ENCODE peak calls at places on chromosomes 7 and 10, in five cellular contexts. One of them, this sample, is unnamed.

GRCh38 chr7:76356823-76357222 is 2.0 kb downstream of the YWHAG start:
- DNase-seq in mammary epithelial cell: peak; percentile 67
- DNase-seq in foreskin melanocyte: no peak
- DNase-seq in anterior cingulate cortex: no peak
- DNase-seq in NCI-H524 treated with DMSO at 0.1 percent for 48 hours: no peak
- DNase-seq in this sample: peak; percentile 82

GRCh38 chr7:70634610-70635068 is 497.3 kb upstream of the GALNT17 start:
- DNase-seq in mammary epithelial cell: no peak
- DNase-seq in foreskin melanocyte: no peak
- DNase-seq in anterior cingulate cortex: no peak
- DNase-seq in NCI-H524 treated with DMSO at 0.1 percent for 48 hours: no peak
- DNase-seq in this sample: peak; percentile 19

GRCh38 chr7:151426906-151427704 is 12.8 kb downstream of the CRYGN start:
- DNase-seq in mammary epithelial cell: no peak
- DNase-seq in foreskin melanocyte: no peak
- DNase-seq in anterior cingulate cortex: no peak
- DNase-seq in NCI-H524 treated with DMSO at 0.1 percent for 48 hours: no peak
- DNase-seq in this sample: no peak

GRCh38 chr10:74282151-74282852 is 131.3 kb downstream of the ADK start:
- DNase-seq in mammary epithelial cell: no peak
- DNase-seq in foreskin melanocyte: peak; percentile 64
- DNase-seq in anterior cingulate cortex: no peak
- DNase-seq in NCI-H524 treated with DMSO at 0.1 percent for 48 hours: no peak
- DNase-seq in this sample: peak; percentile 48

GRCh38 chr10:21534611-21535493 is 820 bp downstream of the MLLT10 start:
- DNase-seq in mammary epithelial cell: peak; percentile 46
- DNase-seq in foreskin melanocyte: peak; percentile 29
- DNase-seq in anterior cingulate cortex: no peak
- DNase-seq in NCI-H524 treated with DMSO at 0.1 percent for 48 hours: no peak
- DNase-seq in this sample: peak; percentile 70

GRCh38 chr10:68997216-68997615 is 8.6 kb downstream of the KIFBP start:
- DNase-seq in mammary epithelial cell: no peak
- DNase-seq in foreskin melanocyte: no peak
- DNase-seq in anterior cingulate cortex: no peak
- DNase-seq in NCI-H524 treated with DMSO at 0.1 percent for 48 hours: no peak
- DNase-seq in this sample: no peak

GRCh38 chr10:60048146-60048545 is 141.8 kb upstream of the CCDC6 start:
- DNase-seq in mammary epithelial cell: peak; percentile 18
- DNase-seq in foreskin melanocyte: no peak
- DNase-seq in anterior cingulate cortex: no peak
- DNase-seq in NCI-H524 treated with DMSO at 0.1 percent for 48 hours: no peak
- DNase-seq in this sample: peak; percentile 52

GRCh38 chr7:128891110-128891941 is 19.2 kb downstream of the KCP start:
- DNase-seq in mammary epithelial cell: no peak
- DNase-seq in foreskin melanocyte: no peak
- DNase-seq in anterior cingulate cortex: no peak
- DNase-seq in NCI-H524 treated with DMSO at 0.1 percent for 48 hours: no peak
- DNase-seq in this sample: peak; percentile 47

GRCh38 chr7:13308423-13308822 is 621.0 kb downstream of the ARL4A start:
- DNase-seq in mammary epithelial cell: no peak
- DNase-seq in foreskin melanocyte: no peak
- DNase-seq in anterior cingulate cortex: no peak
- DNase-seq in NCI-H524 treated with DMSO at 0.1 percent for 48 hours: no peak
- DNase-seq in this sample: no peak

GRCh38 chr10:118042336-118042735 is 4.4 kb downstream of the RAB11FIP2 start:
- DNase-seq in mammary epithelial cell: no peak
- DNase-seq in foreskin melanocyte: peak; percentile 37
- DNase-seq in anterior cingulate cortex: no peak
- DNase-seq in NCI-H524 treated with DMSO at 0.1 percent for 48 hours: no peak
- DNase-seq in this sample: no peak

GRCh38 chr7:22187691-22188348 is 169.1 kb downstream of the RAPGEF5 start:
- DNase-seq in mammary epithelial cell: no peak
- DNase-seq in foreskin melanocyte: no peak
- DNase-seq in anterior cingulate cortex: no peak
- DNase-seq in NCI-H524 treated with DMSO at 0.1 percent for 48 hours: no peak
- DNase-seq in this sample: no peak

GRCh38 chr7:90298145-90299038 is 22.7 kb downstream of the FAM237B start:
- DNase-seq in mammary epithelial cell: peak; percentile 61
- DNase-seq in foreskin melanocyte: peak; percentile 17
- DNase-seq in anterior cingulate cortex: no peak
- DNase-seq in NCI-H524 treated with DMSO at 0.1 percent for 48 hours: no peak
- DNase-seq in this sample: peak; percentile 82

GRCh38 chr10:50447691-50448090 is 176.1 kb downstream of the SGMS1 start:
- DNase-seq in mammary epithelial cell: peak; percentile 48
- DNase-seq in foreskin melanocyte: peak; percentile 53
- DNase-seq in anterior cingulate cortex: no peak
- DNase-seq in NCI-H524 treated with DMSO at 0.1 percent for 48 hours: no peak
- DNase-seq in this sample: no peak

GRCh38 chr10:80471715-80472233 is 17.7 kb downstream of the TSPAN14 start:
- DNase-seq in mammary epithelial cell: peak; percentile 98
- DNase-seq in foreskin melanocyte: no peak
- DNase-seq in anterior cingulate cortex: no peak
- DNase-seq in NCI-H524 treated with DMSO at 0.1 percent for 48 hours: no peak
- DNase-seq in this sample: peak; percentile 99

GRCh38 chr10:132595021-132595420 is 57.4 kb downstream of the INPP5A start:
- DNase-seq in mammary epithelial cell: no peak
- DNase-seq in foreskin melanocyte: no peak
- DNase-seq in anterior cingulate cortex: no peak
- DNase-seq in NCI-H524 treated with DMSO at 0.1 percent for 48 hours: no peak
- DNase-seq in this sample: no peak

GRCh38 chr7:112500619-112501018 is 19.8 kb downstream of the LSMEM1 start:
- DNase-seq in mammary epithelial cell: no peak
- DNase-seq in foreskin melanocyte: no peak
- DNase-seq in anterior cingulate cortex: no peak
- DNase-seq in NCI-H524 treated with DMSO at 0.1 percent for 48 hours: no peak
- DNase-seq in this sample: no peak

GRCh38 chr7:26346611-26347200 is 55.0 kb downstream of the SNX10 start:
- DNase-seq in mammary epithelial cell: peak; percentile 94
- DNase-seq in foreskin melanocyte: peak; percentile 45
- DNase-seq in anterior cingulate cortex: peak; percentile 14
- DNase-seq in NCI-H524 treated with DMSO at 0.1 percent for 48 hours: no peak
- DNase-seq in this sample: peak; percentile 97

GRCh38 chr7:127822822-127823508 is 171.0 kb downstream of the SND1 start:
- DNase-seq in mammary epithelial cell: peak; percentile 61
- DNase-seq in foreskin melanocyte: no peak
- DNase-seq in anterior cingulate cortex: no peak
- DNase-seq in NCI-H524 treated with DMSO at 0.1 percent for 48 hours: no peak
- DNase-seq in this sample: peak; percentile 91